ENCODE peak calls at places on chromosomes 12 and 14, in eight cellular contexts. T is neural progenitor cell, H is HCT116, Q is hepatocyte, R is PC-3, F is GM23338, K is SK-N-SH, U is OCI-LY7. A is an unnamed sample.

GRCh38 chr12:105363890-105364289 is 33.4 kb downstream of the C12orf75 start:
- DNase-seq in Q (no peak), F (no peak), H (no peak), T (no peak), U (peak), K (no peak), R (no peak), A (no peak)

GRCh38 chr14:55585854-55586253 is 5.8 kb downstream of the KTN1 start:
- DNase-seq in K (no peak), H (no peak), R (peak), T (no peak), Q (no peak), F (no peak), U (no peak), A (no peak)

GRCh38 chr14:99529899-99530298 is 48.7 kb downstream of the CCNK start:
- DNase-seq in R (no peak), F (no peak), Q (no peak), T (no peak), H (no peak), K (no peak), U (no peak), A (no peak)

GRCh38 chr14:93319958-93320357 is 12.9 kb downstream of the BTBD7 start:
- DNase-seq in U (no peak), T (no peak), H (no peak), F (no peak), Q (no peak), R (no peak), K (no peak), A (no peak)

GRCh38 chr14:32004300-32004699 is 72.8 kb upstream of the ARHGAP5 start:
- DNase-seq in U (no peak), K (no peak), Q (no peak), H (peak), T (no peak), F (no peak), R (peak), A (no peak)

GRCh38 chr12:34186492-34186891 is 164.2 kb downstream of the ALG10 start:
- DNase-seq in K (no peak), Q (no peak), U (no peak), R (peak), F (no peak), H (no peak), T (no peak), A (no peak)

GRCh38 chr12:103955811-103956514 is 9.7 kb upstream of the TDG start:
- DNase-seq in K (peak), R (no peak), F (no peak), U (peak), H (no peak), Q (no peak), T (peak), A (no peak)

GRCh38 chr14:76955575-76956252 is 72.8 kb downstream of the IRF2BPL start:
- DNase-seq in R (peak), U (peak), H (no peak), K (no peak), Q (no peak), F (peak), T (no peak), A (peak)

GRCh38 chr14:104195854-104196253 is 57.5 kb downstream of the KIF26A start:
- DNase-seq in Q (no peak), F (no peak), R (no peak), K (no peak), T (peak), U (no peak), H (no peak), A (no peak)

GRCh38 chr12:77357654-77358053 is 292.3 kb upstream of the E2F7 start:
- DNase-seq in K (no peak), Q (no peak), T (no peak), R (peak), U (no peak), F (no peak), H (no peak), A (no peak)

GRCh38 chr12:6376079-6376941 is 947 bp upstream of the SCNN1A start:
- DNase-seq in U (no peak), K (peak), T (peak), H (no peak), Q (peak), F (peak), R (no peak), A (no peak)

GRCh38 chr12:69821441-69822204 is 3.4 kb upstream of the MYRFL start:
- DNase-seq in R (peak), F (no peak), H (peak), K (no peak), U (no peak), T (no peak), Q (no peak), A (no peak)

GRCh38 chr12:30613119-30613830 is 82.4 kb downstream of the IPO8 start:
- DNase-seq in F (no peak), Q (no peak), T (peak), K (no peak), U (no peak), R (no peak), H (no peak), A (no peak)

GRCh38 chr12:26195250-26195640 is at the start of gene SSPN:
- DNase-seq in Q (peak), R (peak), T (peak), F (peak), H (no peak), K (peak), U (no peak), A (peak)

GRCh38 chr12:115461401-115461800 is 777.4 kb upstream of the TBX3 start:
- DNase-seq in R (no peak), T (no peak), U (no peak), K (no peak), Q (no peak), F (no peak), H (no peak), A (no peak)

GRCh38 chr14:58747181-58747580 is 109.4 kb downstream of the DACT1 start:
- DNase-seq in R (peak), U (no peak), Q (peak), T (no peak), H (no peak), F (no peak), K (no peak), A (no peak)

GRCh38 chr12:91781114-91781513 is 364.5 kb downstream of the BTG1 start:
- DNase-seq in K (no peak), T (no peak), U (no peak), R (peak), Q (peak), H (no peak), F (no peak), A (no peak)

GRCh38 chr12:106759526-106760183 is 14.8 kb upstream of the RIC8B start:
- DNase-seq in H (no peak), R (no peak), U (no peak), F (no peak), T (no peak), Q (no peak), K (no peak), A (peak)

GRCh38 chr14:33343016-33343415 is 404.3 kb downstream of the NPAS3 start:
- DNase-seq in Q (no peak), F (no peak), T (no peak), U (no peak), H (no peak), R (peak), K (no peak), A (no peak)

GRCh38 chr12:76943004-76943403 is 64.2 kb upstream of the CSRP2 start:
- DNase-seq in H (no peak), Q (no peak), T (no peak), F (no peak), U (no peak), R (no peak), K (no peak), A (no peak)

GRCh38 chr12:101939856-101940265 is 62.5 kb downstream of the DRAM1 start:
- DNase-seq in Q (peak), H (peak), R (peak), U (peak), F (peak), T (peak), K (peak), A (peak)

GRCh38 chr12:21526721-21527345 is 737 bp downstream of the SPX start:
- DNase-seq in Q (no peak), T (no peak), H (no peak), K (no peak), F (peak), U (no peak), R (no peak), A (no peak)

GRCh38 chr12:63942464-63943241 is 98.2 kb downstream of the SRGAP1 start:
- DNase-seq in H (no peak), U (no peak), F (no peak), R (no peak), K (no peak), Q (no peak), T (no peak), A (no peak)

GRCh38 chr14:36579573-36580140 is 2.8 kb downstream of the NKX2-8 start:
- DNase-seq in R (no peak), F (peak), K (peak), H (no peak), U (no peak), T (peak), Q (no peak), A (no peak)

GRCh38 chr12:119870462-119870861 is 6.7 kb downstream of the CIT start:
- DNase-seq in R (peak), Q (no peak), H (no peak), F (no peak), U (no peak), K (no peak), T (no peak), A (no peak)

GRCh38 chr12:122063691-122064033 is 14.9 kb upstream of the MLXIP start:
- DNase-seq in T (no peak), Q (no peak), F (no peak), K (peak), H (peak), U (no peak), R (no peak), A (no peak)

GRCh38 chr14:61355892-61356325 is 34.5 kb downstream of the PRKCH start:
- DNase-seq in H (peak), R (peak), T (no peak), U (no peak), K (no peak), F (peak), Q (peak), A (no peak)

GRCh38 chr14:92660571-92660970 is 87.9 kb downstream of the LGMN start:
- DNase-seq in Q (no peak), H (no peak), F (no peak), U (no peak), T (no peak), R (no peak), K (no peak), A (no peak)

GRCh38 chr14:72544615-72545387 is 349.1 kb downstream of the DPF3 start:
- DNase-seq in T (peak), Q (no peak), U (no peak), K (no peak), R (no peak), F (peak), H (no peak), A (no peak)

GRCh38 chr14:72961579-72962335 is 35.5 kb downstream of the DCAF4 start:
- DNase-seq in F (no peak), R (peak), K (no peak), T (no peak), Q (no peak), U (no peak), H (peak), A (no peak)

GRCh38 chr12:93793983-93794382 is 116.8 kb downstream of the CRADD start:
- DNase-seq in R (no peak), K (no peak), Q (no peak), H (no peak), F (no peak), T (no peak), U (no peak), A (no peak)

GRCh38 chr14:53845813-53846693 is 110.6 kb downstream of the BMP4 start:
- DNase-seq in T (no peak), U (no peak), K (no peak), H (peak), F (no peak), Q (peak), R (no peak), A (no peak)

GRCh38 chr14:24798911-24799310 is 164.9 kb upstream of the GZMB start:
- DNase-seq in K (no peak), U (no peak), R (no peak), H (no peak), F (peak), T (no peak), Q (no peak), A (no peak)

GRCh38 chr12:24592048-24592447 is 356.9 kb downstream of the BCAT1 start:
- DNase-seq in Q (no peak), U (no peak), H (no peak), T (no peak), K (no peak), F (no peak), R (no peak), A (no peak)

GRCh38 chr14:37903561-37904191 is 304.0 kb upstream of the SSTR1 start:
- DNase-seq in F (peak), R (peak), H (peak), T (peak), U (peak), K (peak), Q (peak), A (peak)

GRCh38 chr14:65703996-65704395 is 291.5 kb downstream of the FUT8 start:
- DNase-seq in H (no peak), U (no peak), F (peak), R (no peak), K (no peak), T (no peak), Q (no peak), A (no peak)

GRCh38 chr12:106416273-106416672 is 58.7 kb downstream of the POLR3B start:
- DNase-seq in R (no peak), U (no peak), H (no peak), T (peak), K (no peak), Q (no peak), F (peak), A (no peak)

GRCh38 chr12:66060361-66060907 is 70.1 kb downstream of the LLPH start:
- DNase-seq in H (no peak), U (no peak), K (no peak), F (no peak), Q (no peak), R (no peak), T (no peak), A (no peak)

GRCh38 chr12:46908236-46908935 is 82.6 kb upstream of the SLC38A4 start:
- DNase-seq in T (no peak), Q (no peak), H (no peak), R (peak), F (no peak), U (no peak), K (no peak), A (no peak)

DNA sequence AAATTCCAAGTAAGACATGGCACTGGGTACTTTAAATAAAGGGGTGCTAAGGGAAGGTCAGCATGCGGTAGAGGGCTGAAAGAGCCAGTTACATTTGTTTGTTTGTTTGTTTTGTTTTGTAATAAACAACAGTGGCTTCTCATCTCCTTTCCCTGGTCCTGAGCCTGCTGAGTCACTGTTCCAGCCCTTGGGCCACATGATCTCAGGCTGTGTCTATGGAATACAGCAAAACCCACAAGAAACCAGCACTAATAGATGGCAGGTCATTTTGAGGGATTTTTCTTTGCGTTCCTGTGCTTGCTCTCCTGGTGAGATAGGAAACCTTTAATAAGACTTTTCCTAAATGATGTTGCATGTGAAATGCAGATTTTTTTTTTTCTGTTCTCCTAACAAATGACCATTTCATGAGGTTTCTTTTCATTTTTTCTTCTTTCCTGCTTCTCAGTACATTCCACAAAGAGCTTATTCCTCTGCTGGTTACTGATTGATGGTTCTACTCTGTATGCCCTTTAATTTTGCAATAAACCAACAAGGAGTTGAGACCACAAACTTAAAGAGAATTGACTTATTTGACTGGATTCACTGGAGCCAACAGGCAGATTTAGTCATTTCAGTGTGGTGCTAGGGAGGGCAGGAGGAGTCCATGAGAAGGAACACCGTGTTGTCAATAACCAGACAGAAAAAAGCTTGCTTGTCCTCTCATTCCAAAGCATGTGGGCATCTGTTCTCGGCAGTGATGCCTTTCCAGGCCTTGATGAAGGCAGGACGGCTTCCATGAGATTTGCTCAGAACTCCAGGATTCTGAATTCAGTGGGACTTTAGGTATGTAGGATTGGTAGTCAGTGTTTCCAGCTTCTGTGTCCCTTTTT is 459.2 kb downstream of the RAD51B start:
- DNase-seq in F (no peak), T (no peak), U (no peak), K (no peak), H (peak), R (peak), Q (peak), A (no peak)
- TF ChIP-seq EZH2phosphoT487 in F (no peak), T (no peak), U (no peak), K (no peak), H (no peak), R (no peak), Q (no peak), A (no peak)

GRCh38 chr14:23547924-23548323 is 3.6 kb downstream of the ZFHX2 start:
- DNase-seq in U (no peak), F (no peak), K (no peak), R (no peak), T (no peak), Q (no peak), H (no peak), A (no peak)
- TF ChIP-seq EZH2phosphoT487 in U (no peak), F (no peak), K (no peak), R (no peak), T (no peak), Q (no peak), H (no peak), A (no peak)

GRCh38 chr14:67704018-67704417 is 2.3 kb downstream of the RDH12 start:
- DNase-seq in Q (no peak), T (no peak), R (no peak), K (no peak), H (no peak), F (no peak), U (no peak), A (no peak)

GRCh38 chr14:67705211-67705610 is 3.5 kb downstream of the RDH12 start:
- DNase-seq in Q (no peak), K (no peak), R (peak), F (no peak), U (no peak), T (no peak), H (no peak), A (no peak)

GRCh38 chr14:67710209-67710608 is 8.5 kb downstream of the RDH12 start:
- DNase-seq in T (peak), R (peak), Q (no peak), H (peak), U (peak), K (no peak), F (peak), A (no peak)

GRCh38 chr14:67704484-67705089 is 2.9 kb downstream of the RDH12 start:
- DNase-seq in H (peak), R (peak), Q (peak), T (peak), K (peak), F (peak), U (peak), A (peak)
- TF ChIP-seq EZH2phosphoT487 in H (no peak), R (no peak), Q (no peak), T (no peak), K (no peak), F (no peak), U (no peak), A (no peak)

GRCh38 chr12:68375701-68376469 is 43.7 kb upstream of the MDM1 start:
- DNase-seq in T (no peak), K (no peak), U (no peak), H (no peak), F (no peak), Q (no peak), R (no peak), A (no peak)

GRCh38 chr12:68370667-68371066 is 38.5 kb upstream of the MDM1 start:
- DNase-seq in H (no peak), T (no peak), R (no peak), F (no peak), U (no peak), K (no peak), Q (no peak), A (no peak)

GRCh38 chr12:68376901-68377300 is 44.7 kb upstream of the MDM1 start:
- DNase-seq in Q (no peak), T (no peak), K (no peak), H (no peak), F (no peak), R (no peak), U (no peak), A (no peak)

GRCh38 chr12:68374315-68374982 is 42.3 kb upstream of the MDM1 start:
- DNase-seq in Q (no peak), R (peak), H (no peak), F (no peak), U (no peak), T (no peak), K (no peak), A (peak)

GRCh38 chr12:68373836-68374314 is 41.7 kb upstream of the MDM1 start:
- DNase-seq in T (no peak), U (no peak), K (no peak), F (no peak), Q (no peak), H (no peak), R (no peak), A (no peak)
- TF ChIP-seq EZH2phosphoT487 in T (no peak), U (no peak), K (no peak), F (no peak), Q (no peak), H (no peak), R (no peak), A (no peak)

GRCh38 chr12:709631-710030 is 42.7 kb upstream of the WNK1 start:
- DNase-seq in K (no peak), H (no peak), Q (no peak), T (no peak), U (no peak), R (no peak), F (no peak), A (no peak)
- TF ChIP-seq EZH2phosphoT487 in K (no peak), H (no peak), Q (no peak), T (no peak), U (no peak), R (no peak), F (no peak), A (no peak)

GRCh38 chr14:91116913-91117588 is 3.2 kb downstream of the DGLUCY start:
- DNase-seq in T (no peak), R (no peak), U (no peak), Q (no peak), F (no peak), H (no peak), K (no peak), A (no peak)
- TF ChIP-seq EZH2phosphoT487 in T (no peak), R (no peak), U (no peak), Q (no peak), F (no peak), H (no peak), K (no peak), A (no peak)

DNA sequence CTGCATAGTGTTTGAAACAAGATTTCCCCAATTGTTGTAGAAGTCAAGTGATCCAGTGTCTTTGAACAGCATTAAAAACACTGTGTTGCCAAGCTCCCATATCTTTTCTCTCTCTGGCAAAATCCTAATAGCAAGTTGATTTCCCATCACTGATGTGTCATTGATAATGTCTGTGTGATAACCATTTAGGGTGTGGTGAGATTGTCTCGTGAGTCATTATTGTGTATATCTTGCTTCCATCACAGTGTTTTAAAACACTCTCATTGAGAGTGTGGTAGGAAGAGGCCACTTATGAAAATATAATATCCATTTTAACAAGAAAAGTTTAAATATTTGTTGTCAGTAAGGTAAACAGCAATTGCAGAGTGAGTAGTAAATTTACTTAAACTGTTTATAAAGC is 74.7 kb downstream of the PRORP start:
- DNase-seq in R (peak), K (no peak), F (no peak), H (peak), Q (no peak), T (no peak), U (no peak), A (no peak)
- TF ChIP-seq EZH2phosphoT487 in R (no peak), K (no peak), F (no peak), H (no peak), Q (no peak), T (no peak), U (no peak), A (no peak)

A was measured in MM.1S.